ENCODE peak calls at places on chromosomes 7 and 10, in nine cellular contexts. One of them, this sample, is unnamed.
A peak's percentile ranks its signal among the peaks of the same experiment; 100 is the strongest.

GRCh38 chr7:51316262-51316665 is 345 bp downstream of the COBL start:
- DNase-seq in WTC11: peak; percentile 61
- DNase-seq in H54: no peak
- DNase-seq in iPS-NIHi11: no peak
- DNase-seq in NCI-H510A treated with DMSO at 0.1 percent for 48 hours: peak; percentile 58
- DNase-seq in choroid plexus epithelial cell: no peak
- DNase-seq in left cardiac atrium: no peak
- DNase-seq in sciatic nerve: no peak
- DNase-seq in DMS53: peak; percentile 91
- DNase-seq in this sample: peak; percentile 28

GRCh38 chr7:104267701-104268368 is 60.0 kb upstream of the ORC5 start:
- DNase-seq in WTC11: no peak
- DNase-seq in H54: no peak
- DNase-seq in iPS-NIHi11: no peak
- DNase-seq in NCI-H510A treated with DMSO at 0.1 percent for 48 hours: no peak
- DNase-seq in choroid plexus epithelial cell: peak; percentile 57
- DNase-seq in left cardiac atrium: no peak
- DNase-seq in sciatic nerve: no peak
- DNase-seq in DMS53: peak; percentile 70
- DNase-seq in this sample: no peak

GRCh38 chr7:134113655-134114054 is 13.5 kb upstream of the LRGUK start:
- DNase-seq in WTC11: no peak
- DNase-seq in H54: no peak
- DNase-seq in iPS-NIHi11: no peak
- DNase-seq in NCI-H510A treated with DMSO at 0.1 percent for 48 hours: no peak
- DNase-seq in choroid plexus epithelial cell: no peak
- DNase-seq in left cardiac atrium: no peak
- DNase-seq in sciatic nerve: no peak
- DNase-seq in DMS53: no peak
- DNase-seq in this sample: no peak

GRCh38 chr7:17105701-17106100 is 192.8 kb upstream of the AHR start:
- DNase-seq in WTC11: no peak
- DNase-seq in H54: no peak
- DNase-seq in iPS-NIHi11: no peak
- DNase-seq in NCI-H510A treated with DMSO at 0.1 percent for 48 hours: no peak
- DNase-seq in choroid plexus epithelial cell: peak; percentile 62
- DNase-seq in left cardiac atrium: no peak
- DNase-seq in sciatic nerve: no peak
- DNase-seq in DMS53: no peak
- DNase-seq in this sample: no peak

GRCh38 chr7:46133076-46133475 is 212.0 kb upstream of the IGFBP3 start:
- DNase-seq in WTC11: no peak
- DNase-seq in H54: no peak
- DNase-seq in iPS-NIHi11: no peak
- DNase-seq in NCI-H510A treated with DMSO at 0.1 percent for 48 hours: no peak
- DNase-seq in choroid plexus epithelial cell: no peak
- DNase-seq in left cardiac atrium: no peak
- DNase-seq in sciatic nerve: no peak
- DNase-seq in DMS53: no peak
- DNase-seq in this sample: no peak

GRCh38 chr10:118748041-118748440 is 6.7 kb downstream of the CACUL1 start:
- DNase-seq in WTC11: no peak
- DNase-seq in H54: no peak
- DNase-seq in iPS-NIHi11: no peak
- DNase-seq in NCI-H510A treated with DMSO at 0.1 percent for 48 hours: no peak
- DNase-seq in choroid plexus epithelial cell: no peak
- DNase-seq in left cardiac atrium: no peak
- DNase-seq in sciatic nerve: no peak
- DNase-seq in DMS53: no peak
- DNase-seq in this sample: no peak

GRCh38 chr7:158261362-158262235 is 326.0 kb downstream of the PTPRN2 start:
- DNase-seq in WTC11: no peak
- DNase-seq in H54: no peak
- DNase-seq in iPS-NIHi11: no peak
- DNase-seq in NCI-H510A treated with DMSO at 0.1 percent for 48 hours: no peak
- DNase-seq in choroid plexus epithelial cell: no peak
- DNase-seq in left cardiac atrium: no peak
- DNase-seq in sciatic nerve: no peak
- DNase-seq in DMS53: no peak
- DNase-seq in this sample: no peak

GRCh38 chr10:78977761-78978305 is 90.9 kb upstream of the ZMIZ1 start:
- DNase-seq in WTC11: no peak
- DNase-seq in H54: peak; percentile 82
- DNase-seq in iPS-NIHi11: no peak
- DNase-seq in NCI-H510A treated with DMSO at 0.1 percent for 48 hours: no peak
- DNase-seq in choroid plexus epithelial cell: peak; percentile 85
- DNase-seq in left cardiac atrium: peak; percentile 50
- DNase-seq in sciatic nerve: no peak
- DNase-seq in DMS53: no peak
- DNase-seq in this sample: no peak

GRCh38 chr7:4769753-4770152 is 5.7 kb upstream of the AP5Z1 start:
- DNase-seq in WTC11: no peak
- DNase-seq in H54: no peak
- DNase-seq in iPS-NIHi11: no peak
- DNase-seq in NCI-H510A treated with DMSO at 0.1 percent for 48 hours: no peak
- DNase-seq in choroid plexus epithelial cell: peak; percentile 46
- DNase-seq in left cardiac atrium: no peak
- DNase-seq in sciatic nerve: no peak
- DNase-seq in DMS53: peak; percentile 66
- DNase-seq in this sample: no peak

GRCh38 chr10:44281089-44281613 is 103.7 kb downstream of the CXCL12 start:
- DNase-seq in WTC11: no peak
- DNase-seq in H54: no peak
- DNase-seq in iPS-NIHi11: no peak
- DNase-seq in NCI-H510A treated with DMSO at 0.1 percent for 48 hours: no peak
- DNase-seq in choroid plexus epithelial cell: no peak
- DNase-seq in left cardiac atrium: peak; percentile 53
- DNase-seq in sciatic nerve: no peak
- DNase-seq in DMS53: no peak
- DNase-seq in this sample: peak; percentile 57

GRCh38 chr7:31747553-31747952 is 60.5 kb downstream of the PPP1R17 start:
- DNase-seq in WTC11: no peak
- DNase-seq in H54: no peak
- DNase-seq in iPS-NIHi11: no peak
- DNase-seq in NCI-H510A treated with DMSO at 0.1 percent for 48 hours: no peak
- DNase-seq in choroid plexus epithelial cell: no peak
- DNase-seq in left cardiac atrium: no peak
- DNase-seq in sciatic nerve: no peak
- DNase-seq in DMS53: peak; percentile 21
- DNase-seq in this sample: no peak

GRCh38 chr7:27423290-27423689 is 180.7 kb downstream of the EVX1 start:
- DNase-seq in WTC11: no peak
- DNase-seq in H54: no peak
- DNase-seq in iPS-NIHi11: no peak
- DNase-seq in NCI-H510A treated with DMSO at 0.1 percent for 48 hours: no peak
- DNase-seq in choroid plexus epithelial cell: peak; percentile 5
- DNase-seq in left cardiac atrium: no peak
- DNase-seq in sciatic nerve: no peak
- DNase-seq in DMS53: peak; percentile 65
- DNase-seq in this sample: no peak

GRCh38 chr7:75814407-75814947 is 871 bp upstream of the CCL24 start:
- DNase-seq in WTC11: no peak
- DNase-seq in H54: peak; percentile 71
- DNase-seq in iPS-NIHi11: no peak
- DNase-seq in NCI-H510A treated with DMSO at 0.1 percent for 48 hours: no peak
- DNase-seq in choroid plexus epithelial cell: no peak
- DNase-seq in left cardiac atrium: no peak
- DNase-seq in sciatic nerve: no peak
- DNase-seq in DMS53: no peak
- DNase-seq in this sample: no peak

GRCh38 chr7:45563401-45563800 is 10.8 kb upstream of the ADCY1 start:
- DNase-seq in WTC11: no peak
- DNase-seq in H54: no peak
- DNase-seq in iPS-NIHi11: no peak
- DNase-seq in NCI-H510A treated with DMSO at 0.1 percent for 48 hours: no peak
- DNase-seq in choroid plexus epithelial cell: no peak
- DNase-seq in left cardiac atrium: no peak
- DNase-seq in sciatic nerve: no peak
- DNase-seq in DMS53: no peak
- DNase-seq in this sample: no peak

GRCh38 chr10:29465384-29465783 is 169.4 kb downstream of the SVIL start:
- DNase-seq in WTC11: peak; percentile 42
- DNase-seq in H54: no peak
- DNase-seq in iPS-NIHi11: peak; percentile 19
- DNase-seq in NCI-H510A treated with DMSO at 0.1 percent for 48 hours: no peak
- DNase-seq in choroid plexus epithelial cell: no peak
- DNase-seq in left cardiac atrium: no peak
- DNase-seq in sciatic nerve: no peak
- DNase-seq in DMS53: no peak
- DNase-seq in this sample: no peak

GRCh38 chr10:1399431-1400120 is 337.7 kb downstream of the ADARB2 start:
- DNase-seq in WTC11: no peak
- DNase-seq in H54: no peak
- DNase-seq in iPS-NIHi11: no peak
- DNase-seq in NCI-H510A treated with DMSO at 0.1 percent for 48 hours: no peak
- DNase-seq in choroid plexus epithelial cell: no peak
- DNase-seq in left cardiac atrium: no peak
- DNase-seq in sciatic nerve: no peak
- DNase-seq in DMS53: no peak
- DNase-seq in this sample: no peak

GRCh38 chr7:29189743-29190201 is 4.8 kb upstream of the CHN2 start:
- DNase-seq in WTC11: peak; percentile 97
- DNase-seq in H54: peak; percentile 63
- DNase-seq in iPS-NIHi11: peak; percentile 87
- DNase-seq in NCI-H510A treated with DMSO at 0.1 percent for 48 hours: peak; percentile 92
- DNase-seq in choroid plexus epithelial cell: peak; percentile 53
- DNase-seq in left cardiac atrium: peak; percentile 63
- DNase-seq in sciatic nerve: peak; percentile 73
- DNase-seq in DMS53: peak; percentile 97
- DNase-seq in this sample: peak; percentile 50

GRCh38 chr7:135514856-135515255 is 5.0 kb upstream of the CNOT4 start:
- DNase-seq in WTC11: no peak
- DNase-seq in H54: no peak
- DNase-seq in iPS-NIHi11: no peak
- DNase-seq in NCI-H510A treated with DMSO at 0.1 percent for 48 hours: no peak
- DNase-seq in choroid plexus epithelial cell: no peak
- DNase-seq in left cardiac atrium: no peak
- DNase-seq in sciatic nerve: no peak
- DNase-seq in DMS53: peak; percentile 60
- DNase-seq in this sample: no peak

GRCh38 chr10:105384056-105384455 is 743.0 kb downstream of the SORCS3 start:
- DNase-seq in WTC11: no peak
- DNase-seq in H54: no peak
- DNase-seq in iPS-NIHi11: no peak
- DNase-seq in NCI-H510A treated with DMSO at 0.1 percent for 48 hours: no peak
- DNase-seq in choroid plexus epithelial cell: no peak
- DNase-seq in left cardiac atrium: no peak
- DNase-seq in sciatic nerve: no peak
- DNase-seq in DMS53: no peak
- DNase-seq in this sample: no peak

GRCh38 chr7:96055717-96056116 is 266.2 kb downstream of the SLC25A13 start:
- DNase-seq in WTC11: no peak
- DNase-seq in H54: no peak
- DNase-seq in iPS-NIHi11: no peak
- DNase-seq in NCI-H510A treated with DMSO at 0.1 percent for 48 hours: no peak
- DNase-seq in choroid plexus epithelial cell: no peak
- DNase-seq in left cardiac atrium: no peak
- DNase-seq in sciatic nerve: no peak
- DNase-seq in DMS53: no peak
- DNase-seq in this sample: no peak

GRCh38 chr10:3067045-3067858 is at the start of gene PFKP:
- DNase-seq in WTC11: peak; percentile 53
- DNase-seq in H54: peak; percentile 32
- DNase-seq in iPS-NIHi11: peak; percentile 79
- DNase-seq in NCI-H510A treated with DMSO at 0.1 percent for 48 hours: peak; percentile 10
- DNase-seq in choroid plexus epithelial cell: no peak
- DNase-seq in left cardiac atrium: peak; percentile 57
- DNase-seq in sciatic nerve: no peak
- DNase-seq in DMS53: peak; percentile 65
- DNase-seq in this sample: peak; percentile 50

GRCh38 chr10:122258136-122259074 is 12.7 kb upstream of the BTBD16 start:
- DNase-seq in WTC11: no peak
- DNase-seq in H54: no peak
- DNase-seq in iPS-NIHi11: peak; percentile 46
- DNase-seq in NCI-H510A treated with DMSO at 0.1 percent for 48 hours: no peak
- DNase-seq in choroid plexus epithelial cell: peak; percentile 80
- DNase-seq in left cardiac atrium: no peak
- DNase-seq in sciatic nerve: no peak
- DNase-seq in DMS53: no peak
- DNase-seq in this sample: no peak

GRCh38 chr7:115357213-115357999 is 435.5 kb downstream of the MDFIC start:
- DNase-seq in WTC11: no peak
- DNase-seq in H54: no peak
- DNase-seq in iPS-NIHi11: no peak
- DNase-seq in NCI-H510A treated with DMSO at 0.1 percent for 48 hours: peak; percentile 73
- DNase-seq in choroid plexus epithelial cell: no peak
- DNase-seq in left cardiac atrium: no peak
- DNase-seq in sciatic nerve: no peak
- DNase-seq in DMS53: peak; percentile 34
- DNase-seq in this sample: no peak

GRCh38 chr10:14879055-14879800 is 562 bp downstream of the SUV39H2 start:
- DNase-seq in WTC11: peak; percentile 28
- DNase-seq in H54: peak; percentile 28
- DNase-seq in iPS-NIHi11: peak; percentile 55
- DNase-seq in NCI-H510A treated with DMSO at 0.1 percent for 48 hours: peak; percentile 13
- DNase-seq in choroid plexus epithelial cell: no peak
- DNase-seq in left cardiac atrium: no peak
- DNase-seq in sciatic nerve: peak; percentile 61
- DNase-seq in DMS53: peak; percentile 78
- DNase-seq in this sample: peak; percentile 34

GRCh38 chr7:78279035-78279434 is 480.5 kb downstream of the PHTF2 start:
- DNase-seq in WTC11: no peak
- DNase-seq in H54: peak; percentile 23
- DNase-seq in iPS-NIHi11: no peak
- DNase-seq in NCI-H510A treated with DMSO at 0.1 percent for 48 hours: no peak
- DNase-seq in choroid plexus epithelial cell: peak; percentile 52
- DNase-seq in left cardiac atrium: no peak
- DNase-seq in sciatic nerve: no peak
- DNase-seq in DMS53: peak; percentile 73
- DNase-seq in this sample: no peak

GRCh38 chr7:128041203-128041602 is 10.0 kb upstream of the LRRC4 start:
- DNase-seq in WTC11: no peak
- DNase-seq in H54: no peak
- DNase-seq in iPS-NIHi11: no peak
- DNase-seq in NCI-H510A treated with DMSO at 0.1 percent for 48 hours: no peak
- DNase-seq in choroid plexus epithelial cell: peak; percentile 82
- DNase-seq in left cardiac atrium: no peak
- DNase-seq in sciatic nerve: no peak
- DNase-seq in DMS53: no peak
- DNase-seq in this sample: no peak

GRCh38 chr10:54900584-54900983 is 99.6 kb upstream of the PCDH15 start:
- DNase-seq in WTC11: no peak
- DNase-seq in H54: no peak
- DNase-seq in iPS-NIHi11: no peak
- DNase-seq in NCI-H510A treated with DMSO at 0.1 percent for 48 hours: no peak
- DNase-seq in choroid plexus epithelial cell: no peak
- DNase-seq in left cardiac atrium: no peak
- DNase-seq in sciatic nerve: no peak
- DNase-seq in DMS53: no peak
- DNase-seq in this sample: no peak

This sample was measured in left ventricle myocardium inferior.